ENCODE peak calls at places on chromosomes 4 and X, in six cellular contexts. D is H9; K is CD4-positive, alpha-beta T cell; F is AG04450; P is cardiac muscle cell; C is GM23338. H is an unnamed sample.

GRCh38 chr4:98928131-98928504 is 815 bp downstream of the EIF4E start:
- DNase-seq in D (peak; percentile 86), K (no peak), F (peak; percentile 38), P (peak; percentile 83), C (peak; percentile 94), H (peak; percentile 72)

GRCh38 chr4:105599475-105599874 is 47.1 kb downstream of the ARHGEF38 start:
- DNase-seq in D (no peak), K (no peak), F (no peak), P (no peak), C (no peak), H (no peak)

GRCh38 chr4:121555315-121556107 is 141.3 kb downstream of the ANXA5 start:
- DNase-seq in D (no peak), K (no peak), F (no peak), P (peak; percentile 2), C (peak; percentile 9), H (peak; percentile 15)

GRCh38 chrX:103236296-103236695 is 18.7 kb downstream of the TCEAL8 start:
- DNase-seq in D (no peak), K (no peak), F (no peak), P (no peak), C (no peak), H (no peak)

GRCh38 chr4:125316781-125317525 is 2.2 kb downstream of the FAT4 start:
- DNase-seq in D (peak; percentile 64), K (no peak), F (no peak), P (peak; percentile 37), C (peak; percentile 67), H (peak; percentile 17)

GRCh38 chrX:42746606-42747005 is 31.4 kb downstream of the PPP1R2C start:
- DNase-seq in D (no peak), K (no peak), F (no peak), P (peak; percentile 93), C (no peak), H (peak; percentile 76)

GRCh38 chrX:1476682-1477081 is 24.0 kb upstream of the ASMTL start:
- DNase-seq in D (no peak), K (no peak), F (no peak), P (no peak), C (no peak), H (no peak)

GRCh38 chrX:12307961-12308360 is 169.7 kb downstream of the FRMPD4 start:
- DNase-seq in D (no peak), K (no peak), F (no peak), P (no peak), C (no peak), H (no peak)

GRCh38 chr4:121938282-121939092 is 13.4 kb downstream of the TRPC3 start:
- DNase-seq in D (no peak), K (no peak), F (no peak), P (no peak), C (no peak), H (no peak)

GRCh38 chr4:2047781-2048581 is 11.1 kb upstream of the NAT8L start:
- DNase-seq in D (no peak), K (no peak), F (no peak), P (no peak), C (no peak), H (no peak)

GRCh38 chr4:14023036-14023435 is 395.5 kb upstream of the BOD1L1 start:
- DNase-seq in D (no peak), K (no peak), F (no peak), P (no peak), C (no peak), H (no peak)

GRCh38 chr4:6938237-6938636 is 28.6 kb downstream of the TBC1D14 start:
- DNase-seq in D (no peak), K (no peak), F (no peak), P (no peak), C (no peak), H (no peak)

GRCh38 chr4:472881-473574 is 25.9 kb downstream of the ZNF721 start:
- DNase-seq in D (no peak), K (no peak), F (no peak), P (peak; percentile 15), C (peak; percentile 18), H (peak; percentile 9)

GRCh38 chr4:58732973-58733372 is 1622.8 kb upstream of the IGFBP7 start:
- DNase-seq in D (no peak), K (no peak), F (no peak), P (no peak), C (no peak), H (no peak)

GRCh38 chr4:15436515-15436914 is 8.7 kb downstream of the C1QTNF7 start:
- DNase-seq in D (no peak), K (no peak), F (peak; percentile 46), P (peak; percentile 65), C (no peak), H (no peak)

GRCh38 chr4:5883916-5884315 is 9.0 kb downstream of the CRMP1 start:
- DNase-seq in D (no peak), K (no peak), F (no peak), P (no peak), C (no peak), H (no peak)

GRCh38 chr4:153467154-153467896 is 1.2 kb downstream of the TMEM131L start:
- DNase-seq in D (peak; percentile 84), K (no peak), F (no peak), P (no peak), C (peak; percentile 83), H (peak; percentile 55)

GRCh38 chr4:107900508-107900907 is 30.8 kb upstream of the CYP2U1 start:
- DNase-seq in D (no peak), K (no peak), F (no peak), P (no peak), C (no peak), H (no peak)

GRCh38 chrX:65635371-65635770 is 32.1 kb upstream of the MSN start:
- DNase-seq in D (no peak), K (no peak), F (no peak), P (peak; percentile 40), C (no peak), H (no peak)

GRCh38 chr4:119314356-119314755 is 7.6 kb downstream of the FABP2 start:
- DNase-seq in D (no peak), K (no peak), F (no peak), P (peak; percentile 68), C (peak; percentile 83), H (peak; percentile 47)

GRCh38 chrX:151815461-151815860 is 80.9 kb downstream of the CNGA2 start:
- DNase-seq in D (no peak), K (no peak), F (no peak), P (peak; percentile 29), C (no peak), H (no peak)

GRCh38 chr4:88573286-88573994 is 18.8 kb upstream of the HERC3 start:
- DNase-seq in D (no peak), K (no peak), F (no peak), P (no peak), C (no peak), H (no peak)

GRCh38 chr4:44493924-44494323 is 45.3 kb upstream of the KCTD8 start:
- DNase-seq in D (peak; percentile 50), K (no peak), F (no peak), P (peak; percentile 6), C (peak; percentile 71), H (peak; percentile 17)

GRCh38 chr4:8895295-8895694 is 23.7 kb upstream of the HMX1 start:
- DNase-seq in D (no peak), K (no peak), F (no peak), P (no peak), C (no peak), H (no peak)
- H3K27me3 ChIP-seq in D (peaks cover 52% of the 10 kb centered on the region), K (peaks cover 31% of the 10 kb centered on the region), F (peaks cover 44% of the 10 kb centered on the region), P (peaks cover 92% of the 10 kb centered on the region), C (peaks cover 83% of the 10 kb centered on the region), H (peaks cover 31% of the 10 kb centered on the region)

GRCh38 chrX:145816607-145817298 is 876 bp upstream of the SLITRK2 start:
- DNase-seq in D (no peak), K (no peak), F (no peak), P (no peak), C (no peak), H (no peak)
- H3K27me3 ChIP-seq in D (peaks cover 42% of the 10 kb centered on the region), K (peaks cover 21% of the 10 kb centered on the region), F (no peaks in the 10 kb centered on the region), P (peaks cover 86% of the 10 kb centered on the region), C (peaks cover 98% of the 10 kb centered on the region), H (peaks cover 7% of the 10 kb centered on the region)

GRCh38 chrX:140602140-140602539 is 97.3 kb upstream of the SOX3 start:
- DNase-seq in D (no peak), K (no peak), F (no peak), P (no peak), C (no peak), H (no peak)

GRCh38 chrX:140608111-140608510 is 101.4 kb upstream of the LINC00632 start:
- DNase-seq in D (peak; percentile 30), K (no peak), F (no peak), P (no peak), C (peak; percentile 35), H (no peak)
- H3K27me3 ChIP-seq in D (no peaks in the 10 kb centered on the region), K (no peaks in the 10 kb centered on the region), F (no peaks in the 10 kb centered on the region), P (no peaks in the 10 kb centered on the region), C (no peaks in the 10 kb centered on the region), H (no peaks in the 10 kb centered on the region)

DNA sequence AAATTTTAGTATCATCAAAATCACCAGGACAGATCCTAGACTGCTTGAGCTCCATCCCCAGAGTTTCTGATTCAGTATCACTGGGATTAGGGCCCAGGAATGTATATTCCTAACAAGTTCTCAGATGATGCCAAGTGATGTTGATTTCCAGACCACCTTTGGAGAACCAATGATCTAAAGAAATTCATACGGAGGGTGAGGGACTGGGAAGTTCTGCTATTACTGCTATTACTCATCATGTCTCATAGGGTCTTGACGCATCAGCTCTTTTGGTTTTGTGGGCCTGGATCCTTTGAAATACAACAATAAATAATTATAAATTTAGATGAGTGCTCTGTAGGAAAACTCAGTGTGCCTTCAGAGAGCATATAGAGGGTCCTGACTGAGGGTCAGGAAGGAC is 59.8 kb upstream of the LGI2 start:
- DNase-seq in D (no peak), K (no peak), F (no peak), P (no peak), C (no peak), H (no peak)
- H3K27me3 ChIP-seq in D (no peaks in the 10 kb centered on the region), K (peaks cover 34% of the 10 kb centered on the region), F (peaks cover 39% of the 10 kb centered on the region), P (no peaks in the 10 kb centered on the region), C (peaks cover 20% of the 10 kb centered on the region), H (no peaks in the 10 kb centered on the region)

GRCh38 chrX:74606799-74607198 is 7.6 kb downstream of the RLIM start:
- DNase-seq in D (no peak), K (no peak), F (no peak), P (no peak), C (no peak), H (no peak)

GRCh38 chrX:74606342-74606741 is 8.1 kb downstream of the RLIM start:
- DNase-seq in D (no peak), K (no peak), F (no peak), P (no peak), C (no peak), H (no peak)

GRCh38 chrX:74602142-74602541 is 12.3 kb downstream of the RLIM start:
- DNase-seq in D (no peak), K (no peak), F (no peak), P (no peak), C (no peak), H (no peak)

GRCh38 chrX:74603040-74603439 is 11.4 kb downstream of the RLIM start:
- DNase-seq in D (no peak), K (no peak), F (no peak), P (no peak), C (peak; percentile 15), H (no peak)
- H3K27me3 ChIP-seq in D (no peaks in the 10 kb centered on the region), K (no peaks in the 10 kb centered on the region), F (no peaks in the 10 kb centered on the region), P (no peaks in the 10 kb centered on the region), C (no peaks in the 10 kb centered on the region), H (no peaks in the 10 kb centered on the region)